ENCODE peak calls at places on chromosomes 3 and 15, in ten cellular contexts. P is upper lobe of left lung; I is right cardiac atrium; G is aorta; Y is pancreas; E is body of pancreas; T is upper lobe of right lung; V is naive thymus-derived CD4-positive, alpha-beta T cell; J is mucosa of descending colon; B is DND-41. M is an unnamed sample. For H3K9me3, the result is how much of the 10 kb centered on the place peaks cover.

GRCh38 chr3:70754314-70754713 is 441.9 kb upstream of the MDFIC2 start:
- ATAC-seq in G (no peak), P (no peak), B (no peak), E (no peak), I (no peak), J (no peak), T (no peak), V (no peak), Y (no peak), M (no peak)

GRCh38 chr3:179688847-179689246 is 36.0 kb downstream of the USP13 start:
- ATAC-seq in P (no peak), J (peak), T (no peak), Y (no peak), G (no peak), V (no peak), B (no peak), E (no peak), I (no peak), M (no peak)

GRCh38 chr3:65593780-65594752 is 444.7 kb downstream of the MAGI1 start:
- ATAC-seq in T (no peak), Y (no peak), I (no peak), P (no peak), E (no peak), J (no peak), G (no peak), V (no peak), B (no peak), M (no peak)

GRCh38 chr15:42193383-42193782 is 14.7 kb downstream of the VPS39 start:
- ATAC-seq in Y (no peak), G (no peak), E (no peak), B (no peak), I (no peak), V (no peak), T (no peak), P (no peak), J (no peak), M (no peak)

GRCh38 chr15:58386081-58386480 is 45.7 kb upstream of the LIPC start:
- ATAC-seq in J (no peak), T (no peak), G (no peak), B (no peak), V (no peak), E (no peak), Y (no peak), I (no peak), P (no peak), M (no peak)

GRCh38 chr3:186937017-186937875 is 6.9 kb downstream of the ST6GAL1 start:
- ATAC-seq in T (no peak), J (no peak), V (no peak), P (no peak), B (no peak), Y (no peak), E (no peak), I (no peak), G (no peak), M (no peak)

GRCh38 chr3:124504332-124505059 is 225.8 kb upstream of the UMPS start:
- ATAC-seq in E (peak), Y (peak), B (no peak), J (no peak), G (peak), I (peak), V (no peak), T (peak), P (peak), M (peak)

GRCh38 chr15:38197553-38197952 is 55.1 kb upstream of the SPRED1 start:
- ATAC-seq in P (no peak), T (no peak), E (no peak), G (no peak), I (no peak), J (no peak), Y (no peak), V (no peak), B (no peak), M (no peak)

GRCh38 chr3:47536967-47537366 is 23.5 kb upstream of the ELP6 start:
- ATAC-seq in P (no peak), Y (no peak), T (no peak), J (no peak), E (no peak), V (no peak), G (no peak), I (no peak), B (no peak), M (no peak)

GRCh38 chr3:167188592-167188991 is 191.5 kb downstream of the ZBBX start:
- ATAC-seq in E (peak), I (no peak), B (no peak), G (no peak), V (no peak), Y (peak), J (no peak), P (no peak), T (no peak), M (no peak)

GRCh38 chr3:120637836-120638559 is 41.9 kb downstream of the NDUFB4 start:
- ATAC-seq in Y (no peak), E (no peak), B (no peak), G (no peak), I (no peak), J (no peak), P (no peak), T (peak), V (no peak), M (no peak)

GRCh38 chr15:43915820-43916660 is 89.2 kb downstream of the WDR76 start:
- ATAC-seq in J (no peak), B (no peak), Y (no peak), P (no peak), E (no peak), I (no peak), V (no peak), G (no peak), T (no peak), M (no peak)

GRCh38 chr3:156161172-156161571 is 40.8 kb downstream of the KCNAB1 start:
- ATAC-seq in E (peak), I (no peak), Y (peak), V (peak), P (no peak), B (no peak), T (no peak), G (no peak), J (peak), M (no peak)

GRCh38 chr3:152232679-152233078 is 36.0 kb upstream of the MBNL1 start:
- ATAC-seq in V (no peak), P (no peak), J (no peak), T (no peak), E (no peak), Y (no peak), B (no peak), I (no peak), G (no peak), M (no peak)

GRCh38 chr15:69344238-69344637 is 45.5 kb downstream of the PAQR5 start:
- ATAC-seq in V (no peak), B (no peak), J (no peak), I (no peak), E (no peak), G (no peak), T (no peak), P (no peak), Y (no peak), M (no peak)

GRCh38 chr3:13704174-13704573 is 155.2 kb downstream of the FBLN2 start:
- ATAC-seq in T (no peak), E (no peak), J (no peak), V (no peak), Y (no peak), G (no peak), P (no peak), B (no peak), I (no peak), M (no peak)
- H3K9me3 ChIP-seq in T (under half), E (under half), J (under half), V (under half), Y (under half), G (under half), P (under half), B (under half), I (under half), M (under half)

GRCh38 chr15:26352909-26353308 is 420.0 kb downstream of the GABRB3 start:
- ATAC-seq in T (no peak), V (no peak), E (no peak), G (no peak), J (no peak), I (no peak), Y (no peak), P (no peak), B (no peak), M (no peak)
- H3K4me3 ChIP-seq in T (no peak), V (no peak), E (no peak), G (no peak), J (no peak), I (no peak), Y (no peak), P (no peak), B (no peak), M (no peak)

GRCh38 chr15:95709959-95710695 is 620.4 kb upstream of the NR2F2 start:
- ATAC-seq in V (no peak), G (no peak), P (no peak), B (no peak), J (no peak), I (no peak), E (no peak), T (no peak), Y (no peak), M (no peak)
- H3K9me3 ChIP-seq in V (under half), G (under half), P (under half), B (under half), J (under half), I (under half), E (under half), T (under half), Y (under half), M (under half)

GRCh38 chr15:40743466-40743865 is 11.6 kb downstream of the RMDN3 start:
- ATAC-seq in P (no peak), E (no peak), T (no peak), Y (no peak), G (no peak), B (no peak), I (no peak), V (peak), J (no peak), M (no peak)
- H3K4me3 ChIP-seq in P (no peak), E (no peak), T (no peak), Y (no peak), G (no peak), B (no peak), I (no peak), V (no peak), J (no peak), M (no peak)

DNA sequence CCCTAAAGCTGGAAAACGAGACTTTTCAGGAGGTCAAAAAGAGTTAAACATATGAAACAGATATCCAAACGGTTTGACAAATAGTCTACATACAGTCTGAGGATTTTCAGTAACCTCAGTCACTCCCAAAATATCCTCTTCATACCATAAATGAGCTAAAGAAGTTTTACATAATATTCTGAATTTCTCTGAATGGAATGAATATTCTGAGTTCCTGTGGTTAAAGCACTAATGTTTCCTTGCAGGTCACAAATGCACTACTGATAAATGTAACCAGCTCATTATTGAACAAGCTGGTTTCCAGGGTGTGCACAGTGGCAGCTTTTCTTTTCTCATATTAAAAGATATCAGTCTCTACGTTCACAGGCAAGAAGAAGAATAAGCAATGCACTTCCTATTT is 137.4 kb upstream of the POU1F1 start:
- ATAC-seq in G (no peak), Y (no peak), P (no peak), V (no peak), B (no peak), E (no peak), J (no peak), I (no peak), T (no peak), M (no peak)
- H3K9me3 ChIP-seq in G (under half), Y (under half), P (under half), V (under half), B (under half), E (under half), J (under half), I (under half), T (under half), M (under half)

GRCh38 chr3:24519368-24520100 is 24.9 kb upstream of the THRB start:
- ATAC-seq in V (no peak), I (no peak), P (no peak), G (no peak), T (no peak), J (no peak), E (no peak), Y (no peak), B (no peak), M (no peak)
- H3K4me3 ChIP-seq in V (no peak), I (no peak), P (no peak), G (no peak), T (no peak), J (no peak), E (no peak), Y (no peak), B (no peak), M (no peak)

GRCh38 chr3:76582632-76583378 is 457.1 kb upstream of the ROBO2 start:
- ATAC-seq in J (no peak), V (no peak), G (no peak), Y (no peak), P (no peak), E (no peak), I (peak), B (no peak), T (no peak), M (no peak)
- H3K9me3 ChIP-seq in J (under half), V (under half), G (under half), Y (under half), P (under half), E (under half), I (under half), B (under half), T (under half), M (under half)

GRCh38 chr3:61564405-61565059 is 3.2 kb downstream of the PTPRG start:
- ATAC-seq in T (peak), J (peak), B (no peak), I (peak), E (peak), V (no peak), P (peak), Y (peak), G (peak), M (peak)
- H3K4me3 ChIP-seq in T (peak), J (no peak), B (no peak), I (peak), E (no peak), V (no peak), P (peak), Y (peak), G (peak), M (peak)

M was measured in gastroesophageal sphincter.